ENCODE peak calls at places on chromosomes 5 and 9, in five cellular contexts. I is IMR-90, E is H9, M is H1, R is mesenchymal stem cell. C is an unnamed sample.

GRCh38 chr9:85527331-85528015 is 214.3 kb downstream of the AGTPBP1 start:
- DNase-seq in I (no peak), R (no peak), E (no peak), M (no peak), C (no peak)

GRCh38 chr9:136587145-136587943 is 41.5 kb upstream of the NOTCH1 start:
- DNase-seq in I (peak; percentile 48), R (peak; percentile 80), E (peak; percentile 87), M (peak; percentile 85), C (no peak)

GRCh38 chr5:675876-676698 is 17.1 kb downstream of the TPPP start:
- DNase-seq in R (no peak), E (peak; percentile 25), M (peak; percentile 49), I (no peak), C (no peak)

GRCh38 chr5:120252839-120253238 is 211.3 kb upstream of the PRR16 start:
- DNase-seq in I (peak; percentile 62), M (no peak), E (no peak), R (peak; percentile 57), C (no peak)

GRCh38 chr5:137836997-137837396 is 30.7 kb upstream of the MYOT start:
- DNase-seq in E (no peak), I (peak; percentile 1), M (no peak), R (no peak), C (no peak)

GRCh38 chr5:89816038-89816437 is 593.5 kb downstream of the CETN3 start:
- DNase-seq in E (no peak), R (no peak), M (no peak), I (no peak), C (no peak)

GRCh38 chr5:151110992-151111391 is 30.2 kb upstream of the TNIP1 start:
- DNase-seq in M (no peak), I (no peak), E (no peak), R (no peak), C (no peak)

GRCh38 chr5:93790401-93790800 is 49.0 kb upstream of the POU5F2 start:
- DNase-seq in M (no peak), R (peak; percentile 76), E (no peak), I (peak; percentile 85), C (no peak)

GRCh38 chr5:79745255-79745654 is 55.6 kb downstream of the CMYA5 start:
- DNase-seq in I (no peak), R (no peak), M (no peak), E (no peak), C (no peak)

GRCh38 chr9:133714606-133715294 is 23.4 kb downstream of the SARDH start:
- DNase-seq in E (peak; percentile 34), I (peak; percentile 84), M (no peak), R (peak; percentile 95), C (no peak)

GRCh38 chr9:126151031-126151670 is 175.5 kb upstream of the MVB12B start:
- DNase-seq in R (peak; percentile 8), M (peak; percentile 29), I (no peak), E (peak; percentile 5), C (no peak)

GRCh38 chr9:114224247-114224610 is 68.9 kb downstream of the COL27A1 start:
- DNase-seq in R (peak; percentile 61), E (no peak), I (peak; percentile 72), M (no peak), C (no peak)

GRCh38 chr5:33985447-33985846 is 954 bp upstream of the SLC45A2 start:
- DNase-seq in R (no peak), E (no peak), I (no peak), M (no peak), C (no peak)

GRCh38 chr9:71549023-71549422 is 219.3 kb downstream of the CEMIP2 start:
- DNase-seq in E (no peak), M (no peak), I (no peak), R (no peak), C (no peak)

DNA sequence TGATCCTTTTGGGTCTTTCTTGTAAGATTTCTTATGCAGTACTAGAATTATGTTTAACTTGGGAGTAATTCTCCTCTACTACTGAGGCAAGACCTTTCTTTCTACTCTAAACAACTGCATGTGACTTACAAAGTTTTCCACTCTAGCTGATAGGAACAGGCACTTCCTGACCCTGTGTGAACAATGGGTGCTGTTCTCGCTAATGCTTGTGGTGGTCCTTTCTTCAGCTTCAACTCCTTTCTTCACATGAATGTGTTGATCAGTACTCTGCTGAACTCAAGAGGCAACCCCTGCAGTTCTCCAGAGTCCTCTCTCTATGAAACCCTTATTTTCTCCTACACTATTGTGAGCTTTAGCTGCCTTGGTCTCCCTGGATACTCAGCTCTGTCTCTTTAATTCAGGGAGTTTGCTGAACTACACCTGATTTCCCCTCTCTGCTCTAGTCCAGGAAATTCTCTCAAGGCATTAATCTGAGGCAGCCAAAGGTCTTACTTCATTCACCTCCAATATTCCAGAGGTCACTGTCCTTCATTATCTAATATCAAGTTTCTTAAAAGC is 484.6 kb upstream of the PIK3R1 start:
- DNase-seq in M (no peak), E (no peak), I (no peak), R (no peak), C (no peak)
- H2BK15ac ChIP-seq in M (no peak overlapping the region), E (no peak overlapping the region), I (no peak overlapping the region), R (no peak overlapping the region), C (no peak overlapping the region)

DNA sequence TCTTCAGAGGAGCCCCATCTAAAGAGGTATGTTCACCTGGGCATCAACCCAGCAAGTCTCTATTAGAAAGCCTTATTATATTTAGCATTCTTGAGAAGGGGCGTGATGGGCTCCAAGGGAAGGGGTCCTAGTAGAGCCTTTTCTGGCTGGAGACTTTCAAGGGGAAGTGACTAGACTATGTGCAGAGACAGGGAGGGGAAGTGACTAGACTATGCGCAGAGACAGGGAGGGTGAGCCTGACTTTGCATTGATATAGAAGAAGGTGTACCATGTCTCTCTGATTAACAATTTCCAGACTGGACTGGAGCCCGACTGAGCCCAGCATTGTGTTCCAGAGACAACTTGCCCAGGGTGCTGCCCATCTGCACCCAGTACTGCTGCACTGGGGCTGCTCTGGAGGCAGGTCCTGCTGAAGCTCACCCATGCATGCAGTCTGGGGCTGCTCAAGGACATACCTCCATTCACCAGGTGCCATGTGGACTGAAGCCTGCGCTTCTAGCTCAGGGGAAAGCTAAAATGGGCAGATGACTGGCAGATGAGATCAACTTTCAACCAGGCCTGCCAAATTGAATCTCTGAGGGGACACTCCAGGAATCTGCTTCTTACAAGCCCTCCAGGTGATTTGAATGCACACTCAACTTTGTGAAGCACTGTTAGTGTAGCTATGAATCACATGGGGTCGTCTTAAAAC is 83.0 kb upstream of the GNA14 start:
- DNase-seq in R (no peak), M (no peak), E (no peak), I (no peak), C (no peak)
- H3K14ac ChIP-seq in R (no peak overlapping the region), M (no peak overlapping the region), E (no peak overlapping the region), I (no peak overlapping the region), C (no peak overlapping the region)

GRCh38 chr5:38651806-38652205 is 95.4 kb upstream of the LIFR start:
- DNase-seq in I (no peak), R (peak; percentile 42), E (no peak), M (no peak), C (no peak)

GRCh38 chr5:38648703-38649291 is 92.4 kb upstream of the LIFR start:
- DNase-seq in M (no peak), I (no peak), R (peak; percentile 53), E (no peak), C (no peak)

GRCh38 chr5:38653389-38653788 is 96.9 kb upstream of the LIFR start:
- DNase-seq in M (no peak), I (no peak), E (no peak), R (no peak), C (no peak)

GRCh38 chr5:38655691-38656090 is 99.2 kb upstream of the LIFR start:
- DNase-seq in M (no peak), R (no peak), I (no peak), E (no peak), C (no peak)

DNA sequence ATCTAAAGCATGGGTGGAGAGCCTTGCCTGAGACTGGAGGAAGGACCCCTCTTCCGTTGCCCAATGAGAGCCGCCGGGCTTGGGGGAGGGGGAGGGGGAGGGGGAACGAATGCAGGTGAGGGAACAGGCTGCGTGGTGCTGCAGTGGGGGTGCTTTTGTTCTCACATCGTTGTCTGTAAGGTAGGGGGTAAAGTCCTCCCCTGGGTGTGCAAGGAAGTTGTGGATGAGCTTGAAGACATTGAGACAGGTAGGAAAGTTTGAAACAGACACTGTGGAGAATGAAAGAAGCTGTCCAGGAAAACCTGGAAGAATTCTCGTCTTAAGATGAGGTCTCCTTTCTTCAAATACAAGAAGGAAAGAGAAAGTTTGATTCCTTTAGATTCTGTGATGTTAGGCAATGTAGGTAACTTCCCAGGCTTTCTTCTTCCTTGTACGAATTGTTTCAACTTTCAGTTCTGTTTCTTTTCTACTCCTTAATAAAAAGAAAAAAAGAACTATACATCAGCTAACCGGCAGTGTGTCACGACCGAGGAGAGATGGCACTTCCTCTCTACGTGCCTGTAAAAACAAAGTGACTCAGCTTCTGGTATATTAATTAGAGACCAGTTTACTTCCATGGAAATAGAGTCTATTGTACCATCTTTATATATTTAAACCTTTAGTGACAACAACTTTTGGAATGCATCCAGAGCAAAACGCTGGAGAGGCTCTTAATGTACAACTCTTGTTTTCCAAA is 94.3 kb upstream of the LIFR start:
- DNase-seq in M (no peak), R (peak; percentile 58), I (peak; percentile 20), E (peak; percentile 34), C (no peak)
- H2BK15ac ChIP-seq in M (no peak overlapping the region), R (no peak overlapping the region), I (no peak overlapping the region), E (no peak overlapping the region), C (no peak overlapping the region)

DNA sequence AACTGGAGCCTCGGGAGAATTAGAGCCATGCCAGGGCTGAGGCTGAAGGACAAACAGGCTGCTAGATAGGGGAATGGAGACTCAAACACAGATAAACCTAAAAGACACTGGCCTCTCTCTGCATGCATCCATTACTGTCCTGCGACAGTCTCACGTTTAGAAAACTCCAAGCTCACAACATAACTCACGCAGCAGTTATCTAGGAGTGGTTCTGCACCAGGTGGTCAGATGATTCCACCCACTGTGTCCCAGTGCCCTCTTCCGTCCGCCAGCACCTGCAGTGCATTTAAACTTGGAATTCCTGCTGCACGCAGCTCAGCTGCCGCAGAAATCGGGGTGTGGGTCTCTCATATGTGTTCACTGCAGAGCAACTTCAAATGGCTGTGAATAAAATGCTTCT is 272.6 kb upstream of the IRX2 start:
- DNase-seq in M (peak; percentile 34), I (no peak), E (no peak), R (no peak), C (no peak)
- H3K14ac ChIP-seq in M (no peak overlapping the region), I (no peak overlapping the region), E (no peak overlapping the region), R (no peak overlapping the region), C (no peak overlapping the region)

DNA sequence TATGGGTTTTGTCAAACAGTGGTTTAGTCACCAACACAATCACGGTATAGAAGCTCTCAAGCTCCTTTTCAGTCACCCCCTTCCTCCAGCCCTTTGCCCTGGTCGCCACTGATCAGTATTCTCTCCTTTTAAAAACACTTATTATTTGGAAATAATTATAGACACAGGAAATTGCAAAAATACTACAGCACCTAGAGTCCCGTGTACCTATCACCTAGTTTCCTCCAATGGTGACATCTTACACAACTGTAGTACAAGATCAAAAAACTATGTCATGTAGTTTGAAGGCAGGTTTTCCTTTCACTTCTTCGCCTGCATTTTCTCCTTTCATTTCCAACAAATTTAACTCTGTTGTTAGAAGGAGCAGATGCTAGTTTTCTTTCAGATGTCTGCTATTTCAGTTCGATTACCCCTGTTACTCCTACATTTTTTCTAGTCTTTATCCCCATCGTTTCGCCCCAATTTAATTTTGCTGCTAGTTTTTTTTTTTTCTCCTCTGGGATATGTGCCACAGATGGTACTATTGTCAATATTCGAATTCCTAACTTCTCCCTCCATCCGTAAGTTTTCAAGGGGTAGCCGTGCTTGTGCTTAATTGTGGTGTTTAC is 633 bp upstream of the ATG10 start:
- DNase-seq in E (no peak), R (peak; percentile 65), I (peak; percentile 21), M (no peak), C (no peak)
- H2BK15ac ChIP-seq in E (no peak overlapping the region), R (peak overlapping the region; percentile 73), I (peak overlapping the region; percentile 59), M (no peak overlapping the region), C (no peak overlapping the region)